ENCODE peak calls at places on chromosomes 16 and 17, in nine cellular contexts. G is stomach, O is esophagus muscularis mucosa, Z is mesendoderm, H is psoas muscle, L is right cardiac atrium, P is esophagus squamous epithelium, B is SJCRH30, C is neural progenitor cell. W is an unnamed sample.

GRCh38 chr16:69412287-69412686 is 12.1 kb upstream of the CYB5B start:
- DNase-seq in G (no peak), O (no peak), Z (no peak), H (no peak), L (no peak), P (no peak), B (no peak), C (no peak), W (no peak)

GRCh38 chr17:16589097-16589969 is 20.3 kb upstream of the ZNF287 start:
- DNase-seq in G (peak; percentile 94), O (peak; percentile 96), Z (peak; percentile 95), H (peak; percentile 95), L (peak; percentile 92), P (peak; percentile 19), B (peak; percentile 98), C (peak; percentile 97), W (peak; percentile 95)

GRCh38 chr17:2929881-2930533 is 133.4 kb downstream of the OR1D5 start:
- DNase-seq in G (peak; percentile 71), O (no peak), Z (peak; percentile 86), H (no peak), L (peak; percentile 20), P (no peak), B (peak; percentile 51), C (peak; percentile 87), W (no peak)

GRCh38 chr17:28335959-28336871 is 654 bp downstream of the TNFAIP1 start:
- DNase-seq in G (peak; percentile 68), O (no peak), Z (peak; percentile 98), H (peak; percentile 63), L (peak; percentile 81), P (no peak), B (peak; percentile 86), C (peak; percentile 95), W (no peak)

GRCh38 chr17:5793899-5794298 is 209.6 kb upstream of the NLRP1 start:
- DNase-seq in G (no peak), O (no peak), Z (peak; percentile 81), H (no peak), L (no peak), P (no peak), B (peak; percentile 40), C (peak; percentile 53), W (no peak)

GRCh38 chr16:79286646-79287423 is 313.7 kb downstream of the MAF start:
- DNase-seq in G (peak; percentile 49), O (no peak), Z (no peak), H (peak; percentile 59), L (peak; percentile 25), P (no peak), B (peak; percentile 93), C (peak; percentile 23), W (no peak)

GRCh38 chr17:80449930-80450576 is 26.4 kb downstream of the NPTX1 start:
- DNase-seq in G (no peak), O (no peak), Z (no peak), H (peak; percentile 49), L (no peak), P (no peak), B (no peak), C (no peak), W (no peak)

GRCh38 chr16:24013733-24014645 is 178.2 kb downstream of the PRKCB start:
- DNase-seq in G (peak; percentile 31), O (no peak), Z (no peak), H (no peak), L (peak; percentile 45), P (peak; percentile 33), B (peak; percentile 13), C (no peak), W (peak; percentile 62)

GRCh38 chr17:75843577-75844529 is at the start of gene UNC13D:
- DNase-seq in G (peak; percentile 58), O (no peak), Z (no peak), H (peak; percentile 74), L (no peak), P (no peak), B (no peak), C (no peak), W (peak; percentile 35)

GRCh38 chr17:80145076-80146075 is 1.6 kb downstream of the EIF4A3 start:
- DNase-seq in G (no peak), O (no peak), Z (no peak), H (no peak), L (no peak), P (no peak), B (no peak), C (no peak), W (no peak)

GRCh38 chr16:78249056-78249455 is 149.6 kb downstream of the WWOX start:
- DNase-seq in G (peak; percentile 85), O (no peak), Z (peak; percentile 65), H (no peak), L (no peak), P (no peak), B (peak; percentile 23), C (peak; percentile 73), W (no peak)

GRCh38 chr16:17312100-17312732 is 158.5 kb downstream of the XYLT1 start:
- DNase-seq in G (peak; percentile 70), O (no peak), Z (no peak), H (no peak), L (no peak), P (no peak), B (no peak), C (no peak), W (no peak)

GRCh38 chr17:76248013-76248782 is 7.9 kb upstream of the RNF157 start:
- DNase-seq in G (peak; percentile 28), O (no peak), Z (no peak), H (peak; percentile 47), L (no peak), P (no peak), B (no peak), C (no peak), W (no peak)

GRCh38 chr16:75197522-75198134 is 9.3 kb downstream of the CTRB2 start:
- DNase-seq in G (peak; percentile 8), O (no peak), Z (peak; percentile 40), H (no peak), L (no peak), P (no peak), B (no peak), C (no peak), W (no peak)

DNA sequence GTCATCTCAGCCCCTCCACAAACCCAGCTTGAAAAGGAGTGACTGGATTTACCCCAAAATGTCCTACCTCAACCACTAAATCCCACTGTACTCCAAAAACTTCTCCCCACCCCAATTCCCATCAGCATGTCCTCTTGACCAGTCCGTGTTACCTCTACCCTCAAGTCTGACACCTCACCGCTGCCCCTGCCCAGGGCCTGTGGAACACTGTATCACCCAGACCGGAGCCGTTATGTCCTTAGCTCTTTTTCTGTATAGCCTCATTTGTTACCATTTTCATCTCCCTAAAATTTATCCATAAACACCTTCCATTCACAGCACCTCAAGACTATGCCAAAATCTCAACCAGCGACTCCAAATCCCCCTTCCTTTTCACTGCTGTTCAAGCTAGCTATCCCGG is 2.4 kb downstream of the PHF23 start:
- DNase-seq in G (no peak), O (no peak), Z (no peak), H (no peak), L (no peak), P (no peak), B (no peak), C (no peak), W (no peak)
- H3K4me1 ChIP-seq in G (peaks cover 52% of the 10 kb centered on the region), O (peaks cover 75% of the 10 kb centered on the region), Z (peaks cover 16% of the 10 kb centered on the region), H (peaks cover 46% of the 10 kb centered on the region), L (peaks cover 11% of the 10 kb centered on the region), P (peaks cover 49% of the 10 kb centered on the region), B (peaks cover 4% of the 10 kb centered on the region), C (peaks cover 28% of the 10 kb centered on the region), W (peaks cover 53% of the 10 kb centered on the region)

GRCh38 chr16:6636457-6636856 is 696.2 kb upstream of the RBFOX1 start:
- DNase-seq in G (no peak), O (no peak), Z (no peak), H (no peak), L (no peak), P (no peak), B (no peak), C (no peak), W (no peak)
- H3K27ac ChIP-seq in G (no peak overlapping the region), O (no peak overlapping the region), Z (no peak overlapping the region), H (no peak overlapping the region), L (no peak overlapping the region), P (no peak overlapping the region), B (no peak overlapping the region), C (no peak overlapping the region), W (no peak overlapping the region)

GRCh38 chr17:56021681-56022205 is 131.5 kb upstream of the ANKFN1 start:
- DNase-seq in G (no peak), O (peak; percentile 62), Z (no peak), H (no peak), L (no peak), P (no peak), B (no peak), C (no peak), W (no peak)
- H3K4me1 ChIP-seq in G (no peaks in the 10 kb centered on the region), O (no peaks in the 10 kb centered on the region), Z (no peaks in the 10 kb centered on the region), H (no peaks in the 10 kb centered on the region), L (no peaks in the 10 kb centered on the region), P (no peaks in the 10 kb centered on the region), B (no peaks in the 10 kb centered on the region), C (peaks cover 2% of the 10 kb centered on the region), W (no peaks in the 10 kb centered on the region)

DNA sequence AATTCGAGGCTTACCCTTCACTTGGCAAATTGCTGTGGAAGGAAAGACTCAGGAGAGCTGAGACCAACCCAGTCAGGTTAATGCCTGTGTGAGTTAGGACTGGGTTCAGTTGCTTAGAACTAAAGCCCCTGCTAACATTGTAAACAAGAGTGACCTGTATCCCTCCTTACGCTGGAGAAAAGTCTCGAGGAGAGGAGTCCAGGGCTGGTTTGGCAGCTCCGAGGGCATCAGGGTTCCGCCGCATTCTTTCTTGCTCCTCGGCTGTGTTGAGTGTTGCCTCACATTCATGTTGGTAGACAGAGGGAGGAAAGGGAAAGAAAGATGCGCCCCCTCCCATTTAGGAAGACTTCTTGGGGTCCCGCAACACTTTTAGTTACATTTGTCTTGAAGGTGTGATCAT is 18.5 kb downstream of the VPS35L start:
- DNase-seq in G (no peak), O (no peak), Z (no peak), H (no peak), L (no peak), P (no peak), B (no peak), C (no peak), W (no peak)
- H3K27ac ChIP-seq in G (no peak overlapping the region), O (no peak overlapping the region), Z (no peak overlapping the region), H (no peak overlapping the region), L (peak overlapping the region; percentile 42), P (no peak overlapping the region), B (no peak overlapping the region), C (no peak overlapping the region), W (no peak overlapping the region)

GRCh38 chr17:82671071-82671470 is 22.8 kb upstream of the WDR45B start:
- DNase-seq in G (no peak), O (no peak), Z (no peak), H (no peak), L (no peak), P (no peak), B (no peak), C (no peak), W (no peak)
- H3K4me1 ChIP-seq in G (peaks cover 9% of the 10 kb centered on the region), O (peaks cover 13% of the 10 kb centered on the region), Z (peaks cover 2% of the 10 kb centered on the region), H (peaks cover 8% of the 10 kb centered on the region), L (no peaks in the 10 kb centered on the region), P (no peaks in the 10 kb centered on the region), B (peaks cover 4% of the 10 kb centered on the region), C (peaks cover 3% of the 10 kb centered on the region), W (no peaks in the 10 kb centered on the region)